ENCODE peak calls at places on chromosomes 16 and 17, in four cellular contexts. O is NCI-H1092, B is ELF-1, D is anterior cingulate cortex. E is an unnamed sample.

GRCh38 chr17:48790607-48791127 is 26.4 kb downstream of the TTLL6 start:
- DNase-seq in O (no peak), B (no peak), D (no peak), E (no peak)

GRCh38 chr17:49616546-49617205 is 41.0 kb downstream of the NXPH3 start:
- DNase-seq in O (no peak), B (no peak), D (peak), E (no peak)

GRCh38 chr16:84198401-84198800 is 7.4 kb downstream of the ADAD2 start:
- DNase-seq in O (no peak), B (no peak), D (no peak), E (no peak)

GRCh38 chr16:11296706-11297491 is 15.8 kb upstream of the PRM1 start:
- DNase-seq in O (no peak), B (no peak), D (no peak), E (no peak)

GRCh38 chr17:19705771-19706770 is 10.3 kb downstream of the SLC47A2 start:
- DNase-seq in O (no peak), B (peak), D (no peak), E (peak)

GRCh38 chr17:3447625-3448024 is 14.0 kb upstream of the OR1E2 start:
- DNase-seq in O (no peak), B (peak), D (no peak), E (no peak)

GRCh38 chr16:85598141-85598540 is 15.0 kb upstream of the GSE1 start:
- DNase-seq in O (no peak), B (no peak), D (no peak), E (no peak)

GRCh38 chr16:87392823-87393679 is 915 bp downstream of the MAP1LC3B start:
- DNase-seq in O (no peak), B (peak), D (peak), E (peak)

GRCh38 chr16:30076276-30076791 is 540 bp downstream of the PPP4C start:
- DNase-seq in O (no peak), B (no peak), D (no peak), E (no peak)

GRCh38 chr16:23152386-23153178 is 3.3 kb upstream of the USP31 start:
- DNase-seq in O (no peak), B (no peak), D (no peak), E (no peak)

GRCh38 chr16:987846-988245 is 6.3 kb downstream of the SOX8 start:
- DNase-seq in O (no peak), B (no peak), D (peak), E (peak)

GRCh38 chr17:82370471-82371332 is 863 bp upstream of the UTS2R start:
- DNase-seq in O (no peak), B (peak), D (no peak), E (no peak)

GRCh38 chr17:3029213-3029913 is 34.0 kb downstream of the OR1D5 start:
- DNase-seq in O (peak), B (no peak), D (no peak), E (peak)

GRCh38 chr16:1541293-1542165 is 8.1 kb downstream of the TMEM204 start:
- DNase-seq in O (no peak), B (no peak), D (no peak), E (no peak)

GRCh38 chr16:2505695-2506094 is 8.1 kb upstream of the ATP6V0C start:
- DNase-seq in O (no peak), B (no peak), D (no peak), E (no peak)

GRCh38 chr17:44350733-44351226 is 5.7 kb downstream of the GRN start:
- DNase-seq in O (peak), B (peak), D (peak), E (peak)

GRCh38 chr17:59220328-59221158 is at the start of gene GDPD1:
- DNase-seq in O (peak), B (peak), D (peak), E (peak)

GRCh38 chr17:29625037-29625750 is 2.5 kb upstream of the CORO6 start:
- DNase-seq in O (no peak), B (no peak), D (peak), E (no peak)

GRCh38 chr16:48912360-48912759 is 302.4 kb upstream of the N4BP1 start:
- DNase-seq in O (no peak), B (peak), D (no peak), E (no peak)

GRCh38 chr17:35028531-35029262 is 34.8 kb downstream of the RFFL start:
- DNase-seq in O (no peak), B (no peak), D (no peak), E (no peak)

GRCh38 chr16:88353691-88354090 is 29.1 kb upstream of the ZNF469 start:
- DNase-seq in O (no peak), B (no peak), D (no peak), E (no peak)

GRCh38 chr16:89106533-89107208 is 13.0 kb downstream of the ACSF3 start:
- DNase-seq in O (no peak), B (no peak), D (no peak), E (no peak)

GRCh38 chr17:40115101-40115436 is 6.7 kb upstream of the MSL1 start:
- DNase-seq in O (no peak), B (no peak), D (no peak), E (no peak)

GRCh38 chr16:2226918-2227317 is 3.5 kb downstream of the E4F1 start:
- DNase-seq in O (no peak), B (no peak), D (no peak), E (no peak)

GRCh38 chr17:18321309-18321708 is 6.2 kb downstream of the SMCR8 start:
- DNase-seq in O (no peak), B (no peak), D (no peak), E (peak)

GRCh38 chr16:8934601-8935000 is 29.1 kb downstream of the USP7 start:
- DNase-seq in O (no peak), B (no peak), D (no peak), E (peak)